ENCODE peak calls at places on chromosomes 11 and 22, in seven cellular contexts. Q is right atrium auricular region, M is psoas muscle, H is H9, E is tibial nerve, R is sigmoid colon, G is HCT116. Y is an unnamed sample.

GRCh38 chr22:41000941-41001721 is 50.0 kb downstream of the RBX1 start:
- DNase-seq in E (no peak), H (no peak), M (no peak), G (no peak), Q (no peak), R (no peak), Y (no peak)

GRCh38 chr11:130071211-130071712 is 1.6 kb downstream of the APLP2 start:
- DNase-seq in Q (no peak), R (no peak), M (no peak), G (no peak), H (no peak), E (no peak), Y (no peak)

GRCh38 chr11:102599642-102600261 is 25.4 kb downstream of the MMP20 start:
- DNase-seq in M (no peak), G (peak; percentile 97), R (no peak), H (no peak), Q (no peak), E (no peak), Y (no peak)

GRCh38 chr11:78549624-78550409 is 24.8 kb downstream of the NARS2 start:
- DNase-seq in M (no peak), Q (no peak), H (no peak), R (no peak), G (no peak), E (no peak), Y (no peak)

GRCh38 chr11:45182902-45183301 is 36.5 kb downstream of the PRDM11 start:
- DNase-seq in E (no peak), H (peak; percentile 52), R (peak; percentile 65), M (no peak), Q (no peak), G (peak; percentile 19), Y (no peak)

GRCh38 chr11:15233386-15233785 is 118.7 kb downstream of the INSC start:
- DNase-seq in G (no peak), Q (no peak), R (no peak), H (no peak), M (no peak), E (no peak), Y (no peak)

GRCh38 chr11:3104051-3104714 is 47.0 kb upstream of the CARS1 start:
- DNase-seq in E (no peak), H (peak; percentile 28), G (no peak), R (peak; percentile 59), Q (peak; percentile 44), M (peak; percentile 46), Y (no peak)

GRCh38 chr22:46320166-46320710 is 15.3 kb upstream of the TRMU start:
- DNase-seq in M (peak; percentile 31), H (no peak), R (no peak), Q (no peak), E (no peak), G (no peak), Y (no peak)

GRCh38 chr11:8934735-8935478 is 2.2 kb upstream of the C11orf16 start:
- DNase-seq in H (no peak), Q (no peak), M (no peak), R (no peak), G (peak; percentile 53), E (no peak), Y (no peak)

GRCh38 chr11:111046291-111046690 is 199.2 kb upstream of the POU2AF2 start:
- DNase-seq in E (no peak), M (no peak), G (no peak), Q (no peak), H (no peak), R (no peak), Y (peak; percentile 75)

GRCh38 chr22:26849575-26849974 is 192.2 kb downstream of the MIAT start:
- DNase-seq in E (no peak), H (no peak), M (no peak), G (no peak), R (no peak), Q (peak; percentile 2), Y (no peak)

GRCh38 chr11:36594316-36594989 is at the start of gene IFTAP:
- DNase-seq in Q (peak; percentile 61), E (peak; percentile 60), R (peak; percentile 68), M (peak; percentile 64), H (peak; percentile 82), G (peak; percentile 88), Y (peak; percentile 90)

GRCh38 chr11:68654978-68655377 is 29.4 kb upstream of the GAL start:
- DNase-seq in H (no peak), M (no peak), Q (no peak), R (no peak), G (no peak), E (no peak), Y (no peak)

DNA sequence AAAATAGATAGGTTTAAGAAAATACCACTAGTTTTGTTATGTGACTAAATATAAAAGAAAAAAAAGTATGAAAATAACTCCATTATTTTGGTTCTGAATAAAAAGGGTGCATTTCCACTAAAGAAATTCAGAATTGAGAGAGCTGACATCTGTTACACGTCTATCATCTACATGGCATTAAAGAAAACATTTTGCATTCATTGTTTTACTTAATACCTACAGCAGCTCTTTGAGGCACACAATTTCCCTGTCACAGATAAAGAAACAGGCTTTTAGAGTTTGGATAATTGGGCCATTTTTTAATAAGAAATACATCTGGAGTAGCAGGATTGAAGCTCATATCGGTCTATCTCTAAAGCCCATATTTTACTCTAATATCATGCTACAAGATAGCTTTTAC is 145.7 kb upstream of the LUZP2 start:
- DNase-seq in H (no peak), Q (no peak), R (no peak), E (no peak), G (no peak), M (no peak), Y (no peak)
- H3K27ac ChIP-seq in H (no peak overlapping the region), Q (no peak overlapping the region), R (no peak overlapping the region), E (no peak overlapping the region), G (no peak overlapping the region), M (no peak overlapping the region), Y (no peak overlapping the region)

DNA sequence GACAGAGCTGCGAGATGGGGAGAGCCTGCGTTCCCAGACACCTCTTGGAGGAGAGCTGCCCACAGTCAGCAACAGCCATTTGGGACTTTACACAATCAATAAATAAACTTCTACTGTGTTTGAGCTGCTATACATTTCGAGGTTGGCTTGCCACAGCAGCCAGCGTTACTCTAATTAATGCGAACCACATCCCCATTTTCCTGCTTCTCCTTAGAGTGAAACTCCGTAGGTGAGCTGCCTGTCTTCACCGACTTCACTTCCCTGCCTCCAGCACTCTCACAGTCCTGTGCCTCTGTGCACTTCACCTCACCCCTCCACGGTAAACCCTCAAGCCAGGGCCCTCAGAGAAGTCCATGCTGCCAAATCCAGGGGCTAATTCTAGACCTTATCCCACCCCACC is 5.9 kb upstream of the SLC22A12 start:
- DNase-seq in R (peak; percentile 11), G (no peak), Q (no peak), E (no peak), H (no peak), M (peak; percentile 3), Y (no peak)
- H3K9me3 ChIP-seq in R (peaks cover 10% of the 10 kb centered on the region), G (no peaks in the 10 kb centered on the region), Q (peaks cover 23% of the 10 kb centered on the region), E (no peaks in the 10 kb centered on the region), H (no peaks in the 10 kb centered on the region), M (peaks cover 17% of the 10 kb centered on the region), Y (no peaks in the 10 kb centered on the region)

DNA sequence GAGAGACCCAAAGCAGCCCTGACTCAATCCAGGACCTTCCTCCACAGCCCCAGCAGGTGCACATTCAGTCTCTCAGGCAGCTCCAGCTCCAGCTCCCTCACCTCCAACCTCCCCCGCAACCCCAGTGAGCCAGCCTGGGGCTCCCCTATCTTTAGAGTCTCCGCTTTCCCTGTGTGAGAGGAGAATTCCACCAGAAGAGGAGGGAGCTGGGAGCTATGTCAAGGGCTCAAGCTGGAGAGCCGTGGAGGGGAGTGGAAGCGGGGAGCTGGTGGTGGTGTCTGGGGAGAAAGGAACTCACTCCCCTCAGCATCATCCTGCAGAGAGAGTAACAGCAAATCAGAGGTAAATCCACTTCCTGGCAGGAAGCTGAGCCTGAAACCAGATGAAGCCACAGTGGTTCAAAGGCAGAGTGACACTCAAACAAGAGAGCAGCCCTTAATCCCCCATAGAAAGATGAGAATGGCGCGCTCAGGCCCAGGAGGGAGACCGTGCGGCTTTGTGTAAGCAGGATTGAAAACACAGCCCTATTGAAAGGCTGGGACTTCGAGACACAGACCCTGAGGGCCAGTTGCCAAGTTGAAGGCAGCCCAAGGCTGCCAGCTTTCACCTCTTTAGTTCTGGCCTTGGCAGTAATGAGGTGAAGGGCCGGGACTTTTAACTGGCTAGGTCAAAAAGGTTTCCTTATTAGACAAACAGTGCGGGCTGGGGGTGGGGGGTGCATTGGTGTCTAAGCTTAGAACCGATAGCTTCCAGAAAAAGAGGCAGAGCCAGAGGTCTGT is 21.4 kb upstream of the CDON start:
- DNase-seq in H (no peak), E (no peak), M (no peak), Q (no peak), G (no peak), R (no peak), Y (no peak)
- H3K27ac ChIP-seq in H (no peak overlapping the region), E (peak overlapping the region; percentile 1), M (no peak overlapping the region), Q (no peak overlapping the region), G (no peak overlapping the region), R (no peak overlapping the region), Y (no peak overlapping the region)

DNA sequence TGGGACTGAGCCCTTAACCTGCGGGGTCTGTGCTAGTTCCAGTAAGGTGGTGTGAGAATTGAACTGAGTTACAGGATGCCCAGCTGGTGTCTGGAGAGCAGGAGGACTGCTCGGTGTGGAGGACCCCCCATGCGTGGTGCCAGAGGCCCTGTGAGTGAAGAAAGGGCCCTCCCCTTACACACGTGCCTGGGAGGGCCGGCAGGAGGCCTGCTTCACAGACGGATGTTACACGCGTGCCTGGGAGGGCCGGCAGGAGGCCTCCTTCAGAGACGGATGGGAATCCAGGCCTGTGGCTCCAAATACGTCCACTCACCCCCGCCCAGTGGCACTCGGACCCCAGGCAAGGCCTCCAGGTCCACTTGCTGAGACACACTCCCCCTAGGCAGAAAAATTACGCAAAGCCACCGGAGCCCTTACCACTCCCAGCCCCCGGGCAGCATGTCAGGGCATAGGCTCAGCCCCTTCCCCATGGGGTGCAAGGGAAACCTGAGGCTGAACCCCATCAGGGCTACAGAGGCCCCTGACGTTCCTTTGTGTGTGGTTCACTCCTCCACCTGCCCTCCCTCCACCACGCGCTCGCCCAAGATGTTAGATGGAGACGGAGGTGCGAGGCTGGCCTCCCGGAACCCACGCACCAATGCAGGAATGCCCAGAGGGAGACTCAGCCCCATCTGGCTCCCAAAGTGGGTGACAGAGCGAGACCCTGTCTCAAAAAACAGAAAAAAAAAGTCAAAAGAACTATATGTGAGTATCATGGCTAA is 227.8 kb downstream of the BRD1 start:
- DNase-seq in H (no peak), E (no peak), Q (no peak), M (peak; percentile 45), G (no peak), R (peak; percentile 48), Y (no peak)
- H3K9me3 ChIP-seq in H (no peaks in the 10 kb centered on the region), E (no peaks in the 10 kb centered on the region), Q (peaks cover 13% of the 10 kb centered on the region), M (peaks cover 4% of the 10 kb centered on the region), G (no peaks in the 10 kb centered on the region), R (peaks cover 4% of the 10 kb centered on the region), Y (no peaks in the 10 kb centered on the region)

DNA sequence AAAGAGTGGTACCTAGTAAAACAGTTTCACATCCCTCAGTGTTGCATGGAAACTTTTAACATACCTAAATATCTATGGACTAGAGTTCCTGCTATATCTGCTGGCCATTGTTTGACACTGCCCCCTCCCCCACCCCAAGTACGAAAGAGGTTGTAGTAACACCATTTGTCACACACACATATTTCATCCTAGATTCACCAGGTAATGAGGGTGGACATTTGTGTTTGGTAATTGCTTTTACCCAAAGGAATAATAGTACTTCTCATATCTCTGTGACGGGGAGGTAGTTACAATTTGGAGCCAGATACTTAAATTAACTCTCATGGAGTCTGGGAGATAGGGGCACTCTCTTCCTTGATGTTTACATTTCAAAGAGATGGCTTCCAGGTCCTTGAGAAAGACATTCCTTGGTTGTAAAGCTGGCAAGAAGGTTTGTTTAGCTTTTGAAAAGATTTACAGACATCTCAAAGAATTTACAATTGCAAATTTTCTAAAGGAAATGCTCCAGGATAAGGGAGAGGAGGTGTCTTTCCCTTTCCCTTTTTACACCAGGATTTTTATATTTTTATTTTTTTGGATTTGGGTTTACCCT is 38.8 kb downstream of the REXO2 start:
- DNase-seq in H (peak; percentile 47), R (no peak), Q (no peak), E (no peak), M (no peak), G (no peak), Y (no peak)
- H3K27ac ChIP-seq in H (peak overlapping the region; percentile 90), R (peak overlapping the region; percentile 35), Q (no peak overlapping the region), E (no peak overlapping the region), M (no peak overlapping the region), G (no peak overlapping the region), Y (no peak overlapping the region)